ENCODE peak calls at places on chromosome 11, in four cellular contexts. E, Q, A and P are unnamed samples.

GRCh38 chr11:57566564-57567209 is 785 bp downstream of the UBE2L6 start:
- DNase-seq in E (no peak), Q (no peak), A (no peak), P (no peak)

GRCh38 chr11:13160745-13161144 is 116.8 kb upstream of the BMAL1 start:
- DNase-seq in E (no peak), Q (no peak), A (peak), P (no peak)

GRCh38 chr11:1335264-1335810 is 25.9 kb upstream of the TOLLIP start:
- DNase-seq in E (no peak), Q (no peak), A (no peak), P (no peak)

GRCh38 chr11:85316967-85317366 is 310.2 kb downstream of the DLG2 start:
- DNase-seq in E (no peak), Q (no peak), A (no peak), P (peak)

GRCh38 chr11:8063319-8063718 is 17.7 kb upstream of the TUB start:
- DNase-seq in E (no peak), Q (no peak), A (no peak), P (no peak)

GRCh38 chr11:69640260-69640994 is 529 bp upstream of the CCND1 start:
- DNase-seq in E (no peak), Q (no peak), A (no peak), P (no peak)

GRCh38 chr11:75576445-75577049 is 14.5 kb downstream of the SERPINH1 start:
- DNase-seq in E (no peak), Q (no peak), A (no peak), P (no peak)

GRCh38 chr11:5203366-5203765 is 2.9 kb upstream of the OR51V1 start:
- DNase-seq in E (no peak), Q (no peak), A (no peak), P (no peak)

GRCh38 chr11:17379383-17380180 is 8.9 kb downstream of the KCNJ11 start:
- DNase-seq in E (no peak), Q (no peak), A (no peak), P (no peak)

GRCh38 chr11:61888043-61888442 is 3.3 kb downstream of the FADS3 start:
- DNase-seq in E (no peak), Q (no peak), A (no peak), P (no peak)

GRCh38 chr11:61107888-61108287 is 5.6 kb downstream of the CD5 start:
- DNase-seq in E (no peak), Q (no peak), A (no peak), P (no peak)

GRCh38 chr11:134277176-134278001 is 1.2 kb downstream of the GLB1L3 start:
- DNase-seq in E (no peak), Q (no peak), A (no peak), P (no peak)

GRCh38 chr11:72670041-72670440 is 4.2 kb downstream of the PDE2A start:
- DNase-seq in E (no peak), Q (no peak), A (no peak), P (no peak)

GRCh38 chr11:126485021-126485781 is 129.7 kb downstream of the ST3GAL4 start:
- DNase-seq in E (no peak), Q (no peak), A (peak), P (no peak)

GRCh38 chr11:61133145-61133544 is 28.1 kb downstream of the VPS37C start:
- DNase-seq in E (no peak), Q (no peak), A (no peak), P (no peak)

GRCh38 chr11:98456281-98456680 is 564.5 kb upstream of the CNTN5 start:
- DNase-seq in E (no peak), Q (no peak), A (no peak), P (no peak)

GRCh38 chr11:23995891-23996290 is 501.0 kb upstream of the LUZP2 start:
- DNase-seq in E (no peak), Q (no peak), A (no peak), P (no peak)

GRCh38 chr11:64216879-64217278 is 9.1 kb downstream of the TRPT1 start:
- DNase-seq in E (no peak), Q (no peak), A (no peak), P (no peak)

GRCh38 chr11:112538529-112538928 is 277.9 kb upstream of the PLET1 start:
- DNase-seq in E (no peak), Q (no peak), A (no peak), P (no peak)

GRCh38 chr11:269146-269890 is 8.9 kb upstream of the NLRP6 start:
- DNase-seq in E (no peak), Q (no peak), A (no peak), P (no peak)

GRCh38 chr11:33703234-33703633 is 2.6 kb upstream of the C11orf91 start:
- DNase-seq in E (no peak), Q (no peak), A (no peak), P (no peak)

GRCh38 chr11:97460091-97460490 is 1070.3 kb downstream of the JRKL start:
- DNase-seq in E (no peak), Q (no peak), A (no peak), P (no peak)

GRCh38 chr11:45922425-45923082 is at the start of gene LARGE2:
- DNase-seq in E (no peak), Q (no peak), A (peak), P (no peak)

GRCh38 chr11:119942021-119942420 is 195.9 kb downstream of the TRIM29 start:
- DNase-seq in E (no peak), Q (no peak), A (no peak), P (no peak)

GRCh38 chr11:35082322-35083180 is 56.4 kb upstream of the CD44 start:
- DNase-seq in E (peak), Q (no peak), A (no peak), P (no peak)

GRCh38 chr11:93969925-93970922 is 50.9 kb upstream of the HEPHL1 start:
- DNase-seq in E (no peak), Q (no peak), A (no peak), P (no peak)

GRCh38 chr11:469684-470667 is 19.9 kb downstream of the PTDSS2 start:
- DNase-seq in E (no peak), Q (peak), A (no peak), P (peak)

GRCh38 chr11:92211576-92212167 is 12.9 kb upstream of the FAT3 start:
- DNase-seq in E (no peak), Q (no peak), A (peak), P (no peak)

GRCh38 chr11:30855383-30856006 is 269.3 kb upstream of the MPPED2 start:
- DNase-seq in E (no peak), Q (no peak), A (peak), P (no peak)

GRCh38 chr11:108222686-108223448 is at the start of gene ATM:
- DNase-seq in E (peak), Q (peak), A (peak), P (peak)

GRCh38 chr11:96272542-96273306 is 70.3 kb downstream of the MAML2 start:
- DNase-seq in E (no peak), Q (no peak), A (no peak), P (no peak)

GRCh38 chr11:61860054-61860903 is 31.1 kb downstream of the FADS3 start:
- DNase-seq in E (peak), Q (no peak), A (no peak), P (peak)

GRCh38 chr11:119754199-119754598 is 25.2 kb upstream of the NECTIN1 start:
- DNase-seq in E (no peak), Q (no peak), A (no peak), P (no peak)

GRCh38 chr11:61362542-61362875 is 335 bp downstream of the TMEM138 start:
- DNase-seq in E (no peak), Q (no peak), A (no peak), P (peak)

GRCh38 chr11:122192634-122193245 is 76.7 kb upstream of the BLID start:
- DNase-seq in E (no peak), Q (no peak), A (no peak), P (no peak)

GRCh38 chr11:32435947-32436750 is 810 bp upstream of the WT1 start:
- DNase-seq in E (no peak), Q (no peak), A (no peak), P (no peak)

GRCh38 chr11:47377571-47378010 is 756 bp downstream of the SPI1 start:
- DNase-seq in E (no peak), Q (no peak), A (no peak), P (no peak)

GRCh38 chr11:66543263-66544107 is 2.4 kb downstream of the ZDHHC24 start:
- DNase-seq in E (no peak), Q (no peak), A (no peak), P (no peak)